ENCODE peak calls at places on chromosomes 12 and 14, in four cellular contexts. H is right lobe of liver, F is A549, J is K562. I is an unnamed sample.

GRCh38 chr12:40946612-40947194 is 241.4 kb upstream of the PDZRN4 start:
- DNase-seq in H (no peak), F (peak; percentile 18), J (peak; percentile 32), I (peak; percentile 54)

GRCh38 chr12:88424791-88425730 is 155.2 kb downstream of the KITLG start:
- DNase-seq in F (no peak), J (no peak), H (no peak), I (no peak)

GRCh38 chr14:54565236-54566151 is 1.4 kb upstream of the SAMD4A start:
- DNase-seq in J (peak; percentile 64), H (peak; percentile 96), F (peak; percentile 88), I (peak; percentile 77)

GRCh38 chr14:28412076-28412475 is 354.5 kb upstream of the FOXG1 start:
- DNase-seq in J (no peak), H (no peak), F (no peak), I (no peak)

GRCh38 chr12:14773685-14774073 is 29.6 kb downstream of the WBP11 start:
- DNase-seq in J (no peak), H (peak; percentile 63), F (peak; percentile 31), I (no peak)

GRCh38 chr14:21673718-21674117 is at the start of gene OR4E1:
- DNase-seq in F (no peak), H (no peak), J (no peak), I (no peak)

GRCh38 chr12:119911147-119911546 is 34.0 kb upstream of the CIT start:
- DNase-seq in H (no peak), J (no peak), F (no peak), I (no peak)

GRCh38 chr14:54651649-54652048 is 84.7 kb downstream of the SAMD4A start:
- DNase-seq in J (no peak), F (no peak), H (no peak), I (no peak)

GRCh38 chr12:123533672-123534643 is at the start of gene RILPL1:
- DNase-seq in J (peak; percentile 94), H (peak; percentile 64), F (peak; percentile 79), I (peak; percentile 66)

GRCh38 chr14:105474478-105475268 is at the start of gene CRIP2:
- DNase-seq in F (peak; percentile 84), J (peak; percentile 89), H (no peak), I (peak; percentile 71)

GRCh38 chr14:95163666-95164065 is 6.3 kb upstream of the DICER1 start:
- DNase-seq in F (no peak), H (no peak), J (no peak), I (peak; percentile 41)

GRCh38 chr12:95881331-95881955 is 22.7 kb downstream of the SNRPF start:
- DNase-seq in J (no peak), H (no peak), F (no peak), I (no peak)

GRCh38 chr12:51496907-51497306 is 72.3 kb downstream of the SLC4A8 start:
- DNase-seq in F (no peak), H (no peak), J (no peak), I (no peak)

GRCh38 chr12:61291647-61292046 is 968.6 kb upstream of the USP15 start:
- DNase-seq in J (no peak), F (no peak), H (no peak), I (no peak)

GRCh38 chr14:96648506-96649326 is 146.5 kb downstream of the PAPOLA start:
- DNase-seq in H (no peak), F (no peak), J (no peak), I (no peak)

GRCh38 chr12:2456122-2456812 is 338.5 kb upstream of the FKBP4 start:
- DNase-seq in H (no peak), F (no peak), J (no peak), I (no peak)

GRCh38 chr12:83841620-83842019 is 1071.0 kb downstream of the SLC6A15 start:
- DNase-seq in F (no peak), J (no peak), H (no peak), I (no peak)

GRCh38 chr14:95831041-95831440 is 45.6 kb upstream of the TUNAR start:
- DNase-seq in H (no peak), F (no peak), J (no peak), I (no peak)

GRCh38 chr12:126483145-126484068 is 1418.2 kb downstream of the AACS start:
- DNase-seq in H (no peak), J (no peak), F (no peak), I (no peak)

GRCh38 chr12:68932701-68933563 is at the start of gene CPM:
- DNase-seq in F (peak; percentile 78), J (peak; percentile 87), H (peak; percentile 91), I (peak; percentile 44)

GRCh38 chr14:75720828-75721227 is 59.8 kb downstream of the TTLL5 start:
- DNase-seq in J (no peak), F (no peak), H (no peak), I (no peak)

GRCh38 chr14:23537351-23538048 is 14.1 kb downstream of the ZFHX2 start:
- DNase-seq in H (no peak), F (no peak), J (no peak), I (no peak)

GRCh38 chr12:18981732-18982131 is 147.8 kb upstream of the PLEKHA5 start:
- DNase-seq in H (no peak), F (no peak), J (no peak), I (no peak)

GRCh38 chr14:54133896-54134295 is 177.3 kb upstream of the BMP4 start:
- DNase-seq in F (peak; percentile 11), H (no peak), J (no peak), I (no peak)

GRCh38 chr12:96466939-96467751 is 22.2 kb upstream of the CFAP54 start:
- DNase-seq in F (no peak), H (no peak), J (no peak), I (no peak)

GRCh38 chr12:72432037-72432604 is 160.0 kb downstream of the TRHDE start:
- DNase-seq in F (no peak), J (no peak), H (no peak), I (no peak)
- TF ChIP-seq POLR2A in F (no peak), J (no peak), H (no peak), I (no peak)

DNA sequence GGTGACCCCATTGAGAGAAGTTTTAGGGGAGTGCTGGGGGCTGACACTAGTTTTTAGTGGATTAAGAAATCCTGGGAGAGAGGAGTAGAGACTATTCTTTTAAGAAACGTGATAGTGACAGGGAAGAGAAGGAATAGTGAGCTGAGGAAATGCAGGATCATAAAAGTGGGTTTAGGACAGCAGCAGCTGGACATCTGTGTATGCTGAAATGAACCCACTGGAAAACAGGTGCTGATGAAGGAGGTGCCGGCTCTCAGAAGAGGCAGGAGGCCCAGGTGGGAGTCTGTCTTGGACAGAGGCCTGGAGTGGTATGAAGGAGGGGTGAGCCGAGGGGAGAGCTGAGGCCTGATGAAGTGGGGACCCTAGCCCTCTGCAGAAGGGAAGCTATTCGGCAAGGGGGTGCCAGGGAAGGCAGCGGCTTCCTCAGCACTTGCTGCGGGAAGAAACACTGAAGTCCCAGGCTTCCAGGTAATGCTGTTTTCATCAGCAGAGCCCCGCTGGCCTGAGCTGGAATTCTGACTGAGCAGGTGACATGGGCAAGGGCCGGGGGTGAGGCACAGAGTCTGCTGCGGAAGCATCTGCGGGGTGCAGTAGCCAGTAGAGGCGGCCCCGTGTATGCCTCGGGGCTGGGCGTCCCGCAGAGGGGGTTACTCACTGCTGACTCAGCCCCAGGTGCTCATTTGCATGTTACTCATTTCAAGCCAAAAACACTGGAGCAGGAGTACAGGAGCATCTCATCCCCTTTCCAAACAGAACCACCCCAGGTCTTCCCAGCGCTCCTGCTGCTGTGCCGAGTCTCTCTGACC is 89.7 kb downstream of the TMCC3 start:
- DNase-seq in J (no peak), H (no peak), F (peak; percentile 21), I (no peak)
- TF ChIP-seq POLR2A in J (no peak), H (no peak), F (no peak), I (no peak)

GRCh38 chr14:64986578-64987571 is at the start of gene FNTB:
- DNase-seq in H (peak; percentile 99), J (peak; percentile 86), F (peak; percentile 98), I (peak; percentile 97)
- TF ChIP-seq POLR2A in H (peak; percentile 53), J (peak; percentile 84), F (peak; percentile 56), I (peak; percentile 77)

GRCh38 chr14:51860836-51861583 is 598 bp downstream of the GNG2 start:
- DNase-seq in H (no peak), F (no peak), J (no peak), I (peak; percentile 42)

GRCh38 chr14:51862171-51862838 is 1.9 kb downstream of the GNG2 start:
- DNase-seq in J (no peak), F (no peak), H (no peak), I (peak; percentile 97)

GRCh38 chr14:51862839-51863235 is 2.4 kb downstream of the GNG2 start:
- DNase-seq in J (no peak), F (no peak), H (no peak), I (peak; percentile 46)

GRCh38 chr14:51859136-51859535 is 1.3 kb upstream of the GNG2 start:
- DNase-seq in J (no peak), F (no peak), H (no peak), I (no peak)

GRCh38 chr14:51860164-51860835 is at the start of gene GNG2:
- DNase-seq in J (no peak), H (peak; percentile 87), F (peak; percentile 40), I (peak; percentile 67)
- TF ChIP-seq POLR2A in J (no peak), H (peak; percentile 55), F (no peak), I (peak; percentile 66)

GRCh38 chr12:121132601-121133481 is at the start of gene P2RX7:
- DNase-seq in F (peak; percentile 59), J (no peak), H (peak; percentile 94), I (peak; percentile 81)
- TF ChIP-seq POLR2A in F (no peak), J (no peak), H (peak; percentile 49), I (no peak)